ENCODE peak calls at places on chromosomes 11 and 22, in nine cellular contexts. W is heart right ventricle; M is astrocyte; Z is uterus; H is mesenchymal stem cell; B is body of pancreas; V is colonic mucosa; G is CD4-positive, CD25-positive, alpha-beta regulatory T cell; N is Peyer's patch. J is an unnamed sample.
A peak's percentile ranks its signal among the peaks of the same experiment; 100 is the strongest.

GRCh38 chr11:106482920-106483761 is 405.7 kb downstream of the AASDHPPT start:
- DNase-seq in W (no peak), M (peak; percentile 89), Z (no peak), H (peak; percentile 81), B (no peak), V (no peak), G (no peak), N (no peak), J (no peak)

GRCh38 chr22:31605851-31606585 is 56.0 kb downstream of the PISD start:
- DNase-seq in W (no peak), M (no peak), Z (no peak), H (no peak), B (no peak), V (no peak), G (no peak), N (no peak), J (no peak)

GRCh38 chr11:1470681-1471611 is 15.6 kb downstream of the MOB2 start:
- DNase-seq in W (peak; percentile 9), M (no peak), Z (no peak), H (no peak), B (peak; percentile 4), V (no peak), G (no peak), N (no peak), J (no peak)

GRCh38 chr22:20542055-20542454 is 34.6 kb downstream of the MED15 start:
- DNase-seq in W (no peak), M (no peak), Z (no peak), H (no peak), B (no peak), V (no peak), G (no peak), N (no peak), J (no peak)

GRCh38 chr11:831132-831864 is 1.5 kb upstream of the CD151 start:
- DNase-seq in W (no peak), M (no peak), Z (no peak), H (no peak), B (no peak), V (no peak), G (no peak), N (no peak), J (no peak)

GRCh38 chr11:129992161-129992944 is 10.3 kb downstream of the PRDM10 start:
- DNase-seq in W (no peak), M (peak; percentile 33), Z (no peak), H (no peak), B (peak; percentile 84), V (peak; percentile 64), G (peak; percentile 14), N (peak; percentile 26), J (peak; percentile 60)

GRCh38 chr11:36073411-36074203 is 129.7 kb downstream of the LDLRAD3 start:
- DNase-seq in W (peak; percentile 25), M (peak; percentile 42), Z (no peak), H (peak; percentile 83), B (peak; percentile 35), V (peak; percentile 27), G (no peak), N (no peak), J (peak; percentile 36)

GRCh38 chr22:48705159-48705916 is 1122.3 kb downstream of the BRD1 start:
- DNase-seq in W (no peak), M (no peak), Z (no peak), H (no peak), B (no peak), V (no peak), G (no peak), N (no peak), J (no peak)

GRCh38 chr11:118827118-118827517 is 36.2 kb upstream of the DDX6 start:
- DNase-seq in W (no peak), M (no peak), Z (no peak), H (no peak), B (no peak), V (peak; percentile 61), G (no peak), N (no peak), J (no peak)

GRCh38 chr11:67776834-67777530 is 102.6 kb upstream of the ALDH3B2 start:
- DNase-seq in W (no peak), M (no peak), Z (no peak), H (no peak), B (no peak), V (no peak), G (no peak), N (no peak), J (no peak)

GRCh38 chr22:17477401-17477833 is 85.9 kb upstream of the SLC25A18 start:
- DNase-seq in W (peak; percentile 29), M (no peak), Z (peak; percentile 35), H (no peak), B (peak; percentile 30), V (no peak), G (no peak), N (no peak), J (no peak)

GRCh38 chr11:80702264-80702663 is 1261.4 kb upstream of the TENM4 start:
- DNase-seq in W (no peak), M (peak; percentile 8), Z (no peak), H (peak; percentile 30), B (no peak), V (no peak), G (no peak), N (no peak), J (no peak)

GRCh38 chr11:134412508-134413333 is 679 bp upstream of the B3GAT1 start:
- DNase-seq in W (no peak), M (no peak), Z (no peak), H (no peak), B (peak; percentile 23), V (no peak), G (no peak), N (no peak), J (peak; percentile 64)

GRCh38 chr22:44491666-44492405 is 6.2 kb downstream of the RTL6 start:
- DNase-seq in W (no peak), M (no peak), Z (no peak), H (no peak), B (no peak), V (no peak), G (no peak), N (no peak), J (no peak)
- H3K4me1 ChIP-seq in W (peaks cover 23% of the 10 kb centered on the region), M (no peaks in the 10 kb centered on the region), Z (no peaks in the 10 kb centered on the region), H (peaks cover 16% of the 10 kb centered on the region), B (peaks cover 24% of the 10 kb centered on the region), V (no peaks in the 10 kb centered on the region), G (no peaks in the 10 kb centered on the region), N (no peaks in the 10 kb centered on the region), J (peaks cover 12% of the 10 kb centered on the region)

DNA sequence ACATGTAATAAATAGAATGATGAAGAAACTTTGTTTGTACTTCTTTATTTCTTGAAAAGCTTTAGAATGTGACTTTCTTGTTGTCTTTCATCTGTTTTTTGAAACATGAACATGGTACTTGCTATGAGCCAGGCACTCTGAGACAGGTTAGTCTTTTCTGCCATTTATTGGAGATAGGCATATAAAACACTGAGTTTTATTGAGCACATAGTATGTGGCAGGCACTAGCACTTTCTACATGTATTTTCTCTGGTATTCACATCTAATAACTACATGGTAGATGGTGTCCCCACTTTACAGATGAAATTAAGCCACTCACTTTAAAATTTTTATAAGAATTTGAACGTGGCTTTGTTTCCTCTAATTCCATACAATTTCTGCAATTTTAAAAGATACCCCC is 7.7 kb upstream of the ANKRD42 start:
- DNase-seq in W (no peak), M (no peak), Z (no peak), H (no peak), B (no peak), V (no peak), G (no peak), N (no peak), J (no peak)
- H3K36me3 ChIP-seq in W (peaks cover 95% of the 10 kb centered on the region), M (peaks cover 41% of the 10 kb centered on the region), Z (no peaks in the 10 kb centered on the region), H (peaks cover 15% of the 10 kb centered on the region), B (peaks cover 28% of the 10 kb centered on the region), V (peaks cover 9% of the 10 kb centered on the region), G (peaks cover 70% of the 10 kb centered on the region), N (no peaks in the 10 kb centered on the region), J (peaks cover 94% of the 10 kb centered on the region)

DNA sequence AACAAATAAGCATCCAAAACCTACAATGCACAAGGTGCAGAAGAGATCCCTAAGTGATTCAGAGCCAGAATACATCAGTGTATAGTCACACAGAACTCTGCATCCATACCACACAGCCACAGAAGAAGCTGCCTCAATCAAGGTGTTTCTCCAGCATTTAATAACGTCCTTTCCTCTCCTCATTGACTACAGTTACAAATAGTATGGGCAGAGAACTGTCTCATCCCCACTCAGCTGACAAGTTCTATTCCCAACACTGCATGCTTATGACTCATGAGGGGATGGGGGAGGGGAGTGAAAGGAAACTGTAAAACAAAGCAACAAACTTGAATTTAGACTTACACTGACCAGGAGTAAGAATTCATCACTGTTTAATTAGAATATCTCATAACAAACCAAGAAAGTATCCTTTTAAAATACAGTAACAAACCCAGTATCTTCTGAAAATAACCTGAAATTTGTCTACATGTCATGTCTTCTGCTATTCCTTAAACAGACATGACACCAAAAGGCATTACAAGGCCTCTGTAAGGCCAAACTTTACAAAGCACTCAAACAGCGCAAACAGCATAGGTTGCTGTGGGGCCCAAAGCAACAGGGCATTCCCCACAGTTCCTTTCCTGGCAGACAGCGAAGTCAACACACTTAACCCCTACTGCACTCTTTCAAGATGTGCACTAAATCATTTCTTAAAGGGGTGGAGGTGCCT is 29.3 kb downstream of the CELF1 start:
- DNase-seq in W (no peak), M (peak; percentile 75), Z (peak; percentile 40), H (peak; percentile 92), B (peak; percentile 25), V (peak; percentile 46), G (peak; percentile 14), N (no peak), J (no peak)
- H3K4me1 ChIP-seq in W (peaks cover 80% of the 10 kb centered on the region), M (peaks cover 24% of the 10 kb centered on the region), Z (peaks cover 17% of the 10 kb centered on the region), H (peaks cover 17% of the 10 kb centered on the region), B (peaks cover 33% of the 10 kb centered on the region), V (peaks cover 7% of the 10 kb centered on the region), G (peaks cover 37% of the 10 kb centered on the region), N (no peaks in the 10 kb centered on the region), J (peaks cover 94% of the 10 kb centered on the region)

GRCh38 chr22:25710501-25710900 is 31.5 kb upstream of the MYO18B start:
- DNase-seq in W (no peak), M (no peak), Z (no peak), H (no peak), B (no peak), V (no peak), G (no peak), N (no peak), J (no peak)

GRCh38 chr22:25711491-25711890 is 30.5 kb upstream of the MYO18B start:
- DNase-seq in W (no peak), M (no peak), Z (no peak), H (no peak), B (no peak), V (no peak), G (no peak), N (no peak), J (no peak)

GRCh38 chr22:25706197-25706596 is 35.8 kb upstream of the MYO18B start:
- DNase-seq in W (no peak), M (no peak), Z (no peak), H (no peak), B (no peak), V (no peak), G (no peak), N (no peak), J (no peak)

GRCh38 chr22:25712661-25713400 is 29.2 kb upstream of the MYO18B start:
- DNase-seq in W (no peak), M (no peak), Z (no peak), H (no peak), B (no peak), V (no peak), G (no peak), N (no peak), J (no peak)

DNA sequence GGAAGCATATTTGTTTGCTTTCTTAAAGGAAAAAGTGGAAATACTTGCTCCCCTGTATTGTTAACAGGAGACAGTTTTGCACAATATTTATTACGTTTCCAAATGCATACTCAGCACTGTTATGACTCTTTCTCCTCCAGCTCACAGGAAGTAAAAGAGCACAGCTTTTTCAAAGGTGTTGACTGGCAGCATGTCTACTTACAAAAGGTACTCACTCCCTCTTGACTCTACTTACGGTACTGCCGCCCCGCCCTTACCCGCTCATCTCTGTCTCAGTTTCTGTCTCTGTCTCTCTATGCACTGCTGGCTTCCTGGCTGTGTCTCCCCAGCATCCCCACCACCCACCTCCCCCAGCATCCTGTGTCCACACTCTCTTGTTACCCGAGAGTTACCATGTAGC is 32.2 kb upstream of the MYO18B start:
- DNase-seq in W (no peak), M (no peak), Z (no peak), H (no peak), B (no peak), V (no peak), G (no peak), N (no peak), J (no peak)
- H3K36me3 ChIP-seq in W (peaks cover 44% of the 10 kb centered on the region), M (no peaks in the 10 kb centered on the region), Z (no peaks in the 10 kb centered on the region), H (no peaks in the 10 kb centered on the region), B (no peaks in the 10 kb centered on the region), V (no peaks in the 10 kb centered on the region), G (no peaks in the 10 kb centered on the region), N (no peaks in the 10 kb centered on the region), J (peaks cover 7% of the 10 kb centered on the region)

J was measured in stomach.